ENCODE peak calls at places on chromosomes 4 and X, in six cellular contexts. B is K562, I is H1, K is GM12892, H is GM12878, A is HepG2. U is an unnamed sample.

GRCh38 chr4:15031197-15031596 is 28.9 kb downstream of the CPEB2 start:
- DNase-seq in H (no peak), A (no peak), K (no peak), B (no peak), I (no peak), U (no peak)

GRCh38 chr4:46934731-46935130 is 25.7 kb upstream of the COX7B2 start:
- DNase-seq in H (no peak), K (no peak), I (no peak), B (no peak), A (peak; percentile 21), U (no peak)

GRCh38 chr4:26410385-26411293 is 79.6 kb downstream of the CCKAR start:
- DNase-seq in B (peak; percentile 67), A (peak; percentile 44), H (peak; percentile 44), I (no peak), K (no peak), U (no peak)

GRCh38 chr4:102825261-102826071 is 1.9 kb downstream of the UBE2D3 start:
- DNase-seq in K (no peak), I (no peak), H (no peak), B (peak; percentile 63), A (peak; percentile 66), U (no peak)

GRCh38 chrX:8237718-8238117 is 66.7 kb upstream of the VCX2 start:
- DNase-seq in I (no peak), K (no peak), H (no peak), A (peak; percentile 0), B (no peak), U (no peak)

GRCh38 chrX:52346462-52347165 is 22.2 kb upstream of the XAGE2 start:
- DNase-seq in A (no peak), H (no peak), K (no peak), I (no peak), B (peak; percentile 28), U (no peak)

GRCh38 chr4:86152454-86152853 is 207.4 kb downstream of the MAPK10 start:
- DNase-seq in H (no peak), I (no peak), K (no peak), A (no peak), B (no peak), U (no peak)

GRCh38 chrX:154094833-154095232 is 2.7 kb downstream of the MECP2 start:
- DNase-seq in K (no peak), A (no peak), I (no peak), B (no peak), H (no peak), U (no peak)

GRCh38 chr4:71765349-71765748 is 18.5 kb downstream of the GC start:
- DNase-seq in K (no peak), I (no peak), A (no peak), H (no peak), B (no peak), U (no peak)

GRCh38 chrX:20663287-20663686 is 396.6 kb upstream of the RPS6KA3 start:
- DNase-seq in B (no peak), K (no peak), H (no peak), I (no peak), A (no peak), U (no peak)

GRCh38 chr4:3073158-3074077 is 920 bp downstream of the HTT-AS start:
- DNase-seq in H (no peak), A (peak; percentile 74), B (no peak), K (no peak), I (no peak), U (no peak)

GRCh38 chr4:90582087-90582486 is 454.9 kb downstream of the CCSER1 start:
- DNase-seq in K (no peak), I (no peak), A (no peak), H (no peak), B (no peak), U (no peak)

GRCh38 chrX:1205681-1206611 is 6.5 kb downstream of the CRLF2 start:
- DNase-seq in K (no peak), I (peak; percentile 70), B (peak; percentile 1), H (no peak), A (no peak), U (no peak)

GRCh38 chr4:101157415-101158135 is 189.8 kb downstream of the PPP3CA start:
- DNase-seq in K (no peak), H (no peak), I (no peak), B (no peak), A (no peak), U (no peak)

GRCh38 chr4:129852434-129852833 is 756.5 kb downstream of the C4orf33 start:
- DNase-seq in H (no peak), K (no peak), A (no peak), I (no peak), B (no peak), U (no peak)

GRCh38 chr4:141039156-141039555 is 94.1 kb downstream of the RNF150 start:
- DNase-seq in K (no peak), H (no peak), B (no peak), I (no peak), A (no peak), U (no peak)
- TF ChIP-seq TAF1 in K (no peak), H (no peak), B (no peak), I (no peak), A (no peak), U (no peak)

GRCh38 chr4:159447296-159447695 is 344.4 kb downstream of the RAPGEF2 start:
- DNase-seq in A (no peak), B (no peak), K (no peak), H (no peak), I (no peak), U (no peak)
- TF ChIP-seq POLR2A in A (no peak), B (no peak), K (no peak), H (no peak), I (no peak), U (no peak)

GRCh38 chr4:176775326-176775725 is 17.4 kb downstream of the VEGFC start:
- DNase-seq in A (no peak), I (no peak), H (no peak), K (no peak), B (no peak), U (no peak)

GRCh38 chr4:176779421-176779820 is 13.3 kb downstream of the VEGFC start:
- DNase-seq in B (no peak), I (no peak), K (no peak), A (no peak), H (no peak), U (no peak)

GRCh38 chr4:176778491-176778890 is 14.2 kb downstream of the VEGFC start:
- DNase-seq in B (no peak), H (no peak), A (no peak), K (no peak), I (no peak), U (no peak)

GRCh38 chr4:176780995-176781738 is 11.6 kb downstream of the VEGFC start:
- DNase-seq in B (no peak), H (no peak), A (no peak), I (no peak), K (no peak), U (no peak)

GRCh38 chr4:176778063-176778462 is 14.7 kb downstream of the VEGFC start:
- DNase-seq in B (no peak), I (no peak), K (no peak), A (no peak), H (no peak), U (no peak)
- TF ChIP-seq TAF1 in B (no peak), I (no peak), K (no peak), A (no peak), H (no peak), U (no peak)

GRCh38 chr4:185142563-185142910 is 529 bp upstream of the SLC25A4 start:
- DNase-seq in B (no peak), I (no peak), K (no peak), A (peak; percentile 37), H (no peak), U (no peak)

GRCh38 chr4:185144601-185145240 is 1.7 kb downstream of the SLC25A4 start:
- DNase-seq in A (peak; percentile 22), H (no peak), I (no peak), K (no peak), B (no peak), U (no peak)

GRCh38 chr4:185141777-185142176 is 1.3 kb upstream of the SLC25A4 start:
- DNase-seq in H (no peak), A (no peak), B (no peak), K (no peak), I (no peak), U (no peak)

GRCh38 chr4:185143596-185143969 is 517 bp downstream of the SLC25A4 start:
- DNase-seq in B (no peak), K (no peak), I (no peak), H (no peak), A (peak; percentile 22), U (no peak)

DNA sequence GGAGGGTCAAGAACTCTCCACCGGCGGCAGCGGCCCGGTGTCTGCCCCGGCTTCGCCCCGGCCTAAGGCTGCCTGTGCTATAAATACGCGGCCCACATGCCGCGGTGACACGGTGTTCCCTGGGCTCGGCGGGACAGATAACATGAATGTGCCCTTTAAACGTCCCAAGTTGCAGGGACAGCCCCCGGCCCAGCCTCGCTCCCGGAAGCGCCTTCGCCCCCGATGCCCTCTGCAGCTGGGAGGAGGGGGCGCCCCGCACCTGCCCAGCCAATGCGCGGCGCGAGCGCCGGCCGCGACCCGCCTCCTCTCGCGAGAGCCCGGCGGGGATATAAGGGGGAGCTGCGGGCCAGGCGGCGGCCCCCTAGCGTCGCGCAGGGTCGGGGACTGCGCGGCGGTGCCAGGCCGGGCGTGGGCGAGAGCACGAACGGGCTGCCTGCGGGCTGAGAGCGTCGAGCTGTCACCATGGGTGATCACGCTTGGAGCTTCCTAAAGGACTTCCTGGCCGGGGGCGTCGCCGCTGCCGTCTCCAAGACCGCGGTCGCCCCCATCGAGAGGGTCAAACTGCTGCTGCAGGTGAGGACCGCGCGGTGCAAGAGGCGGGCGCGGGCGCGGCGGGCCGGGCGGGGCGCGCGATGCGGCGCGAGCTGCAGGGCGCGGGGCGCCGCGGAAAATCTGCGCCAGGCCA is at the start of gene SLC25A4:
- DNase-seq in A (peak; percentile 77), I (peak; percentile 92), H (peak; percentile 50), K (peak; percentile 87), B (peak; percentile 88), U (peak; percentile 89)
- TF ChIP-seq POLR2A in A (peak; percentile 95), I (peak; percentile 93), H (peak; percentile 100), K (peak; percentile 99), B (peak; percentile 90), U (peak; percentile 97)

GRCh38 chr4:157265281-157265680 is 44.8 kb downstream of the GRIA2 start:
- DNase-seq in B (no peak), H (no peak), K (no peak), A (no peak), I (no peak), U (no peak)

GRCh38 chr4:157271166-157271869 is 50.8 kb downstream of the GRIA2 start:
- DNase-seq in A (no peak), I (no peak), B (no peak), K (no peak), H (no peak), U (no peak)

GRCh38 chr4:157270552-157270951 is 50.0 kb downstream of the GRIA2 start:
- DNase-seq in K (no peak), B (no peak), I (no peak), H (no peak), A (no peak), U (no peak)

GRCh38 chr4:157270108-157270507 is 49.6 kb downstream of the GRIA2 start:
- DNase-seq in K (no peak), A (no peak), B (no peak), H (no peak), I (no peak), U (no peak)
- TF ChIP-seq TAF1 in K (no peak), A (no peak), B (no peak), H (no peak), I (no peak), U (no peak)

GRCh38 chrX:66015906-66016689 is 23.8 kb downstream of the VSIG4 start:
- DNase-seq in A (no peak), K (no peak), H (no peak), B (peak; percentile 53), I (no peak), U (no peak)
- TF ChIP-seq POLR2A in A (no peak), K (no peak), H (no peak), B (peak; percentile 43), I (no peak), U (no peak)

GRCh38 chr4:7983296-7983695 is 43.6 kb upstream of the AFAP1 start:
- DNase-seq in I (no peak), H (no peak), K (no peak), B (no peak), A (no peak), U (no peak)
- TF ChIP-seq TAF1 in I (no peak), H (no peak), K (no peak), B (no peak), A (no peak), U (no peak)

U was measured in GM12891.